ENCODE peak calls at places on chromosome 5, in four cellular contexts. One of them, this sample, is unnamed.

GRCh38 chr5:104353371-104353770 is 790.8 kb upstream of the NUDT12 start:
- DNase-seq in suprapubic skin: no peak
- DNase-seq in colonic mucosa: no peak
- DNase-seq in AG09319: no peak
- DNase-seq in this sample: no peak

GRCh38 chr5:21219255-21219654 is 1231.3 kb upstream of the CDH18 start:
- DNase-seq in suprapubic skin: no peak
- DNase-seq in colonic mucosa: no peak
- DNase-seq in AG09319: no peak
- DNase-seq in this sample: no peak

GRCh38 chr5:113520429-113520828 is 6.9 kb downstream of the YTHDC2 start:
- DNase-seq in suprapubic skin: no peak
- DNase-seq in colonic mucosa: no peak
- DNase-seq in AG09319: no peak
- DNase-seq in this sample: no peak

GRCh38 chr5:33939863-33940262 is 3.7 kb downstream of the RXFP3 start:
- DNase-seq in suprapubic skin: no peak
- DNase-seq in colonic mucosa: no peak
- DNase-seq in AG09319: no peak
- DNase-seq in this sample: no peak

GRCh38 chr5:151739939-151740335 is 18.5 kb downstream of the ATOX1 start:
- DNase-seq in suprapubic skin: no peak
- DNase-seq in colonic mucosa: no peak
- DNase-seq in AG09319: peak
- DNase-seq in this sample: peak

GRCh38 chr5:13536921-13537320 is 407.6 kb downstream of the DNAH5 start:
- DNase-seq in suprapubic skin: no peak
- DNase-seq in colonic mucosa: no peak
- DNase-seq in AG09319: peak
- DNase-seq in this sample: no peak

GRCh38 chr5:465591-466403 is 22.8 kb downstream of the EXOC3 start:
- DNase-seq in suprapubic skin: peak
- DNase-seq in colonic mucosa: no peak
- DNase-seq in AG09319: no peak
- DNase-seq in this sample: no peak

GRCh38 chr5:135217669-135218485 is 181.2 kb downstream of the MACROH2A1 start:
- DNase-seq in suprapubic skin: peak
- DNase-seq in colonic mucosa: peak
- DNase-seq in AG09319: no peak
- DNase-seq in this sample: no peak

GRCh38 chr5:133405275-133406034 is 206.9 kb downstream of the FSTL4 start:
- DNase-seq in suprapubic skin: no peak
- DNase-seq in colonic mucosa: no peak
- DNase-seq in AG09319: no peak
- DNase-seq in this sample: no peak

GRCh38 chr5:133402781-133403180 is 209.6 kb downstream of the FSTL4 start:
- DNase-seq in suprapubic skin: no peak
- DNase-seq in colonic mucosa: no peak
- DNase-seq in AG09319: no peak
- DNase-seq in this sample: no peak

GRCh38 chr5:133403741-133404364 is 208.5 kb downstream of the FSTL4 start:
- DNase-seq in suprapubic skin: no peak
- DNase-seq in colonic mucosa: no peak
- DNase-seq in AG09319: no peak
- DNase-seq in this sample: no peak

GRCh38 chr5:133406208-133406607 is 206.1 kb downstream of the FSTL4 start:
- DNase-seq in suprapubic skin: no peak
- DNase-seq in colonic mucosa: no peak
- DNase-seq in AG09319: no peak
- DNase-seq in this sample: no peak

DNA sequence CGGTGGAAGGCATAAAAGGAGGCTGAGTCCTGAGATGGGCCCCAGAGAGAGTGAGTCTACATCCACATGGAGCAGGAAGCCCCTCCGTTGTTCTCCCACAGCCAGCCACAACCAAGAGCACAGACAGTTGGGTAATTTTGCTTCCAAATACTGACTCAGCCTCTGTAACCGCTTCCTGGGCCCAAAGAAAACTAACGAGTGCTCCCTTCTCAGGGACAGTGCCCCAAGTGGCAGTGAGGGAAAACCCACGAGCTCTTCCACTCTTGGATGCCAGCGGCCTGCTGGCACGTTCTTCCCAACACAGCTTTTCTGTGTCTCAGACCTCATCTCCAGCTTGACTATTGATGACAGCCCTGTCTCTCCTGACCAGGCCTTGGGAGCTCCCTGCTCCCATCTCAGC is 207.6 kb downstream of the FSTL4 start:
- DNase-seq in suprapubic skin: no peak
- DNase-seq in colonic mucosa: no peak
- DNase-seq in AG09319: no peak
- DNase-seq in this sample: no peak
- TF ChIP-seq CTCF in suprapubic skin: no peak
- TF ChIP-seq CTCF in colonic mucosa: no peak
- TF ChIP-seq CTCF in AG09319: no peak
- TF ChIP-seq CTCF in this sample: no peak

GRCh38 chr5:94893404-94894145 is 275.1 kb downstream of the SLF1 start:
- DNase-seq in suprapubic skin: no peak
- DNase-seq in colonic mucosa: no peak
- DNase-seq in AG09319: no peak
- DNase-seq in this sample: no peak
- TF ChIP-seq CTCF in suprapubic skin: no peak
- TF ChIP-seq CTCF in colonic mucosa: no peak
- TF ChIP-seq CTCF in AG09319: peak
- TF ChIP-seq CTCF in this sample: peak

GRCh38 chr5:179766726-179767455 is 26.9 kb upstream of the LTC4S start:
- DNase-seq in suprapubic skin: no peak
- DNase-seq in colonic mucosa: no peak
- DNase-seq in AG09319: no peak
- DNase-seq in this sample: no peak

GRCh38 chr5:179766021-179766725 is 27.6 kb upstream of the LTC4S start:
- DNase-seq in suprapubic skin: no peak
- DNase-seq in colonic mucosa: no peak
- DNase-seq in AG09319: no peak
- DNase-seq in this sample: no peak

GRCh38 chr5:179769796-179770195 is 24.0 kb upstream of the LTC4S start:
- DNase-seq in suprapubic skin: no peak
- DNase-seq in colonic mucosa: no peak
- DNase-seq in AG09319: no peak
- DNase-seq in this sample: no peak

GRCh38 chr5:179769276-179769675 is 24.5 kb upstream of the LTC4S start:
- DNase-seq in suprapubic skin: no peak
- DNase-seq in colonic mucosa: no peak
- DNase-seq in AG09319: no peak
- DNase-seq in this sample: no peak

GRCh38 chr5:179768326-179769085 is 25.3 kb upstream of the LTC4S start:
- DNase-seq in suprapubic skin: no peak
- DNase-seq in colonic mucosa: no peak
- DNase-seq in AG09319: no peak
- DNase-seq in this sample: no peak
- TF ChIP-seq CTCF in suprapubic skin: no peak
- TF ChIP-seq CTCF in colonic mucosa: no peak
- TF ChIP-seq CTCF in AG09319: no peak
- TF ChIP-seq CTCF in this sample: peak

GRCh38 chr5:111555760-111556159 is 43.4 kb upstream of the STARD4 start:
- DNase-seq in suprapubic skin: no peak
- DNase-seq in colonic mucosa: no peak
- DNase-seq in AG09319: no peak
- DNase-seq in this sample: no peak

GRCh38 chr5:111556504-111556903 is 44.2 kb upstream of the STARD4 start:
- DNase-seq in suprapubic skin: no peak
- DNase-seq in colonic mucosa: no peak
- DNase-seq in AG09319: no peak
- DNase-seq in this sample: no peak

GRCh38 chr5:111562566-111562965 is 50.2 kb upstream of the STARD4 start:
- DNase-seq in suprapubic skin: no peak
- DNase-seq in colonic mucosa: no peak
- DNase-seq in AG09319: no peak
- DNase-seq in this sample: no peak

GRCh38 chr5:111563041-111563822 is 50.9 kb upstream of the STARD4 start:
- DNase-seq in suprapubic skin: no peak
- DNase-seq in colonic mucosa: no peak
- DNase-seq in AG09319: peak
- DNase-seq in this sample: peak

GRCh38 chr5:111559680-111560079 is 47.3 kb upstream of the STARD4 start:
- DNase-seq in suprapubic skin: no peak
- DNase-seq in colonic mucosa: no peak
- DNase-seq in AG09319: no peak
- DNase-seq in this sample: no peak
- TF ChIP-seq CTCF in suprapubic skin: no peak
- TF ChIP-seq CTCF in colonic mucosa: no peak
- TF ChIP-seq CTCF in AG09319: no peak
- TF ChIP-seq CTCF in this sample: no peak

DNA sequence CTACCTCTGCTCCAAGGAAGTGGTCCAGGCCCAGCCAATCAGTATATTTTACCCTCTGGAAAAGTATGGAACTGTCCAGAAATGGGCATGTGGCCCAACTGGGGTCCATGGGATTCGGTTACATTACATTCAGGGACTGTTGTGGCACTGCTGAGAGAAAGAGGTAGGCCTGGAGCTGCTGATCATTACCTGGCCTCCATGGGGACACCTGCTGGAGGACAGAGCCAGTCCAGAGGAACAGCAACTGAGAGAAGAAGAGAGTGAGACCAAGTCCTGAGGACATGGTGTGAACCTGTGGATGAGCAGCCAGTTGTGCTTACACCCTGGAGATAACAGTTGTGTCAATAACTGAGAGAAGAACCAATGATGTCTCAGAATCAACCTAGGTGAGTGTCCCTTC is 48.2 kb downstream of the HMHB1 start:
- DNase-seq in suprapubic skin: no peak
- DNase-seq in colonic mucosa: no peak
- DNase-seq in AG09319: no peak
- DNase-seq in this sample: no peak
- TF ChIP-seq CTCF in suprapubic skin: no peak
- TF ChIP-seq CTCF in colonic mucosa: no peak
- TF ChIP-seq CTCF in AG09319: no peak
- TF ChIP-seq CTCF in this sample: no peak

This sample was measured in AG09309.